ENCODE peak calls at places on chromosomes 13 and 19, in four cellular contexts. M is IMR-90, X is mammary epithelial cell, G is esophagus squamous epithelium. T is an unnamed sample.

GRCh38 chr19:53659292-53659691 is 27.5 kb downstream of the DPRX start:
- DNase-seq in M (no peak), X (peak; percentile 9), G (no peak), T (no peak)

GRCh38 chr19:14542721-14543328 is 13.4 kb downstream of the TECR start:
- DNase-seq in G (no peak), X (peak; percentile 64), M (no peak), T (no peak)

GRCh38 chr13:105598551-105598950 is 936.9 kb downstream of the EFNB2 start:
- DNase-seq in G (no peak), X (peak; percentile 8), M (peak; percentile 52), T (no peak)

GRCh38 chr13:52869050-52869449 is 20.6 kb upstream of the PCDH8 start:
- DNase-seq in X (no peak), G (no peak), M (no peak), T (no peak)

GRCh38 chr13:110396476-110396875 is 89.4 kb downstream of the COL4A2 start:
- DNase-seq in X (no peak), M (no peak), G (no peak), T (no peak)

GRCh38 chr13:31943591-31943990 is 88.0 kb upstream of the FRY start:
- DNase-seq in X (no peak), G (no peak), M (no peak), T (no peak)

GRCh38 chr13:41916173-41916954 is 44.5 kb downstream of the VWA8 start:
- DNase-seq in M (peak; percentile 95), G (no peak), X (peak; percentile 82), T (no peak)

GRCh38 chr13:24627864-24628418 is 52.3 kb upstream of the ATP12A start:
- DNase-seq in M (no peak), X (no peak), G (no peak), T (no peak)

GRCh38 chr13:87527036-87527435 is 144.1 kb upstream of the SLITRK5 start:
- DNase-seq in G (no peak), X (peak; percentile 2), M (no peak), T (no peak)

GRCh38 chr13:32941368-32941767 is 74.9 kb upstream of the KL start:
- DNase-seq in M (no peak), X (no peak), G (no peak), T (no peak)

GRCh38 chr13:99605417-99606321 is 104.4 kb downstream of the TM9SF2 start:
- DNase-seq in G (no peak), X (no peak), M (no peak), T (no peak)
- TF ChIP-seq CTCF in G (no peak), X (no peak), M (no peak), T (peak; percentile 28)

DNA sequence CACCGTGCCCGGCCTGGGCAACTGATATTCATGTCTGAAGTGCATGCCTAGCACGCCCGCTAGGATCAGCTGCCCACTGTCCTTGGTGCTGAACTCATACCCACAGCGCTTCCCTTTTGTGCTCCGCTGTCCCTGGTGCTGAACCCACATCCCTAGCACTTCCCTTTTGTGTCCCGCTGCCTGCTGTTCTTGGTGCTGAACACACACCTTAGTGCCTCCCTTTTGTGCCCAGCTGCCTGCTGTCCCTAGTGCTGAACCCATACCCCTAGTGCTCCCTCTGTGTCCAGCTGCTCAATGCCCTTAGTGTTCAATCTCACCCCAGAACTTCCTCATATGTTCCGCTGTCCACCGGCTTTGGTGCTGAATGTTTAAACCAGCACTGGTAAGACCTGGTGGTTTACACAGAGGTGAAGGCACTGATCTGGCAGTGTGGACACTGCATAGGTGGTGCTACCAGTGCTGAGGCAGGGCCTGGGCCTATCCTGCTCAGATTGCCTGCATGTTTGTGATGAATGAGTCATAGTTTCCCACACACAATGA is 26.3 kb upstream of the SIGLEC11 start:
- DNase-seq in M (peak; percentile 90), X (peak; percentile 88), G (peak; percentile 33), T (peak; percentile 66)
- TF ChIP-seq CTCF in M (peak; percentile 7), X (no peak), G (no peak), T (no peak)

GRCh38 chr19:3684817-3685410 is 15.4 kb downstream of the PIP5K1C start:
- DNase-seq in G (no peak), X (no peak), M (no peak), T (no peak)
- TF ChIP-seq CTCF in G (no peak), X (no peak), M (no peak), T (no peak)

GRCh38 chr13:23509781-23510543 is 60.2 kb upstream of the TNFRSF19 start:
- DNase-seq in M (peak; percentile 94), X (peak; percentile 71), G (no peak), T (no peak)
- TF ChIP-seq CTCF in M (no peak), X (no peak), G (no peak), T (no peak)

DNA sequence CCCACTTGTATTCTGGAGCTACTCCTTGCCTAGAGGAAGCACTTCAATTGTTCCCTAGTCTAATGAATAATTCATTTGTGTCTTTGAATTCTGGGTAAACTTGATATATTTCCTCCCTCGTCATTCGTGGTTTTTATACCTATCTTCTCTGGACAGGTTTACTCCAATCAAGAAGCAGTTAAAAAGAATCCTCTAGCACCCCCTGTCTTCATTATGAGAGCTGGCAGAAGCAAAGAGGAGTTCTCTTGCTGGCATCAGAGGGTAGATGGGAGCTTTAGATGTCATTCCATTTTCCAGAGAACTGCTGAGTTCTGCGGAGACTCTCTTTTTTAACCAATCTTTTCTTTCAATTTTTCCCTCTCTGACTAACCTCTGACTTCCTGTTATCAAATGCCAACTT is 627.7 kb downstream of the FGF9 start:
- DNase-seq in M (no peak), G (no peak), X (no peak), T (no peak)
- TF ChIP-seq CTCF in M (no peak), G (no peak), X (no peak), T (no peak)

DNA sequence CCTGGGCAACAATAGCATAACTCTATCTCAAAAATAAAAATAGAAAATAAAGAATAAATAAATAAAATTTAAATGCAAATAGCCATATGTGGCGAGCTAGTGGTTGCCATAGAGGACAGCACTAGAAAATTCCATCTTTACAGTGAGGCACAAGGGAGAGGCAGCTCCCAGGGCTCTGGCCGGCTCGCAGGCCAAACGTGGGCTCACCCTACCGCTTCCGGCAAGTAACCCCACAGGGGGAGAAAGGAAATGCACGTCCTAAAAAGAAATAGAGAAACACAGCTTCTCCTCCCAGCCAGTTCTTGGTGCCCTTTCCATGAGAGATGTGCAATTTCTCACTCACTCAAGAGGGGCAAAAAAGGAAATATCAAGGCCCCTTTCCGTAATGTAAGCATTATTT is 12.4 kb upstream of the GRWD1 start:
- DNase-seq in G (no peak), X (no peak), M (no peak), T (no peak)
- TF ChIP-seq CTCF in G (no peak), X (no peak), M (no peak), T (no peak)

GRCh38 chr13:90396266-90396665 is 951.2 kb upstream of the MIR17HG start:
- DNase-seq in G (no peak), M (no peak), X (no peak), T (no peak)
- TF ChIP-seq CTCF in G (no peak), M (no peak), X (no peak), T (no peak)

DNA sequence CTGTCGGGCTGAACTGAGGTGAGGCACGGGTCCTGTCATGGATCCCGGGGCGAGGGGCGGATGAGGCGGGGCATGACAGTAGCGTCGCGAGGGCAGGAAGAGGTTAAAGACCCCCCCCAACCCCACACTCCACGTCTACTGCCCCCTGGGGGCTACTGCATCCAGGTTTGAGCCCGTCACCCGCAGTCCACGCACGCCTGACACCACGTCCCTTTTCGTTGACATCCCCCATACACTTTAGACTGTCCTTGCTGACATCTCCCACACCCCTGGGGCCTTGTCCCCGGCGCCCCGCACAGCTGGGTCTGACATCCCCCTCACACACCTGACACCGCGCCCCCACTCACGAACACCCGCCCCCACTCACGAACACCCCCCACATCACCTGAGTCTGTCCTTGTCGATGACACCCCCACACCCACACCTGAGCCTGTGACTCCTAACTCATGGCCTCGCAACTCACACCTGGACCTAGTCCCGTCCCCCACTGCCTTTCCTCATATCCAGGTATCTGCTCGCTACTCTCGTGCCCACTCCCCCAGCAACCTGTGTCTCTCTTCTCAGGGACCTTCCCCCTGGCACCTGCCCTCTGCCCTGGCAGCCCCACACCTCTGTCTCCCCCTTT is 416 bp downstream of the SLC25A42 start:
- DNase-seq in G (peak; percentile 45), M (no peak), X (no peak), T (no peak)
- TF ChIP-seq CTCF in G (peak; percentile 8), M (peak; percentile 35), X (no peak), T (peak; percentile 27)

DNA sequence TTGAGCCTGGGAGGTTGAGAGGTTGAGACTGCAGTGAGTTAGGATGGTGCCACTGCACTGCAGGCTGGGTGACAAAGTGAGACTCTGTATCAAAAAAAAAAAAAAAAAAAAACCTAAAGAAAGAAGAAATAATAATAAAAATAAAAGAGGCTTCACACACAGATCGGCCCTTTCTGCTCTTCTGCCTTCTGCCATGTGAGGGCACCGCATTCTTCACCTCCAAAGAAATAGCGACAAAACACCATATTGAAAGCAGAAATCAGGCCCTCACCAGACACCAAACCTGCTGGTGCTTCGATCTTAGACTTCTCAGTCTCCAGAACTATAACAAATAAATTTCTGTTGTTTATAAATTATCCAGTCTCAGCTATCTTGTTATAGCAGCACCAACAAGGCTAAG is 3.0 kb downstream of the ZNF649 start:
- DNase-seq in X (no peak), G (no peak), M (no peak), T (no peak)
- TF ChIP-seq CTCF in X (no peak), G (no peak), M (peak; percentile 8), T (no peak)